ENCODE peak calls at places on chromosomes 1 and 21, in ten cellular contexts. One of them, this sample, is unnamed.

GRCh38 chr1:81351864-81352263 is 448.9 kb upstream of the ADGRL2 start:
- DNase-seq in left ventricle myocardium inferior: no peak
- DNase-seq in gastrocnemius medialis: no peak
- DNase-seq in CD8-positive, alpha-beta T cell: no peak
- DNase-seq in left lung: no peak
- DNase-seq in heart left ventricle: no peak
- DNase-seq in transverse colon: no peak
- DNase-seq in H1: no peak
- DNase-seq in A549: no peak
- DNase-seq in adrenal gland: no peak
- DNase-seq in this sample: no peak

GRCh38 chr1:21624577-21625389 is 44.4 kb downstream of the RAP1GAP start:
- DNase-seq in left ventricle myocardium inferior: no peak
- DNase-seq in gastrocnemius medialis: no peak
- DNase-seq in CD8-positive, alpha-beta T cell: no peak
- DNase-seq in left lung: no peak
- DNase-seq in heart left ventricle: no peak
- DNase-seq in transverse colon: no peak
- DNase-seq in H1: no peak
- DNase-seq in A549: no peak
- DNase-seq in adrenal gland: no peak
- DNase-seq in this sample: no peak

GRCh38 chr1:59290173-59290954 is 6.5 kb upstream of the FGGY start:
- DNase-seq in left ventricle myocardium inferior: no peak
- DNase-seq in gastrocnemius medialis: peak
- DNase-seq in CD8-positive, alpha-beta T cell: no peak
- DNase-seq in left lung: peak
- DNase-seq in heart left ventricle: no peak
- DNase-seq in transverse colon: peak
- DNase-seq in H1: peak
- DNase-seq in A549: peak
- DNase-seq in adrenal gland: peak
- DNase-seq in this sample: no peak

GRCh38 chr1:116962976-116963639 is 38.5 kb upstream of the CD101 start:
- DNase-seq in left ventricle myocardium inferior: no peak
- DNase-seq in gastrocnemius medialis: no peak
- DNase-seq in CD8-positive, alpha-beta T cell: no peak
- DNase-seq in left lung: no peak
- DNase-seq in heart left ventricle: no peak
- DNase-seq in transverse colon: no peak
- DNase-seq in H1: no peak
- DNase-seq in A549: no peak
- DNase-seq in adrenal gland: no peak
- DNase-seq in this sample: no peak

GRCh38 chr1:53220171-53220961 is at the start of gene CZIB:
- DNase-seq in left ventricle myocardium inferior: peak
- DNase-seq in gastrocnemius medialis: peak
- DNase-seq in CD8-positive, alpha-beta T cell: peak
- DNase-seq in left lung: peak
- DNase-seq in heart left ventricle: peak
- DNase-seq in transverse colon: peak
- DNase-seq in H1: peak
- DNase-seq in A549: peak
- DNase-seq in adrenal gland: peak
- DNase-seq in this sample: peak

GRCh38 chr1:40831001-40831732 is 31.0 kb downstream of the CITED4 start:
- DNase-seq in left ventricle myocardium inferior: no peak
- DNase-seq in gastrocnemius medialis: no peak
- DNase-seq in CD8-positive, alpha-beta T cell: no peak
- DNase-seq in left lung: no peak
- DNase-seq in heart left ventricle: no peak
- DNase-seq in transverse colon: no peak
- DNase-seq in H1: no peak
- DNase-seq in A549: no peak
- DNase-seq in adrenal gland: no peak
- DNase-seq in this sample: no peak

GRCh38 chr1:233518344-233518743 is 95.6 kb upstream of the KCNK1 start:
- DNase-seq in left ventricle myocardium inferior: no peak
- DNase-seq in gastrocnemius medialis: no peak
- DNase-seq in CD8-positive, alpha-beta T cell: no peak
- DNase-seq in left lung: no peak
- DNase-seq in heart left ventricle: no peak
- DNase-seq in transverse colon: peak
- DNase-seq in H1: peak
- DNase-seq in A549: peak
- DNase-seq in adrenal gland: peak
- DNase-seq in this sample: no peak

GRCh38 chr1:230940848-230941247 is 37.8 kb downstream of the TTC13 start:
- DNase-seq in left ventricle myocardium inferior: no peak
- DNase-seq in gastrocnemius medialis: no peak
- DNase-seq in CD8-positive, alpha-beta T cell: no peak
- DNase-seq in left lung: no peak
- DNase-seq in heart left ventricle: no peak
- DNase-seq in transverse colon: no peak
- DNase-seq in H1: no peak
- DNase-seq in A549: no peak
- DNase-seq in adrenal gland: no peak
- DNase-seq in this sample: no peak

GRCh38 chr21:45130324-45130774 is 56.0 kb downstream of the ADARB1 start:
- DNase-seq in left ventricle myocardium inferior: no peak
- DNase-seq in gastrocnemius medialis: no peak
- DNase-seq in CD8-positive, alpha-beta T cell: no peak
- DNase-seq in left lung: no peak
- DNase-seq in heart left ventricle: no peak
- DNase-seq in transverse colon: no peak
- DNase-seq in H1: no peak
- DNase-seq in A549: peak
- DNase-seq in adrenal gland: peak
- DNase-seq in this sample: no peak

GRCh38 chr1:156485984-156486383 is 14.6 kb downstream of the MEF2D start:
- DNase-seq in left ventricle myocardium inferior: no peak
- DNase-seq in gastrocnemius medialis: no peak
- DNase-seq in CD8-positive, alpha-beta T cell: no peak
- DNase-seq in left lung: no peak
- DNase-seq in heart left ventricle: no peak
- DNase-seq in transverse colon: no peak
- DNase-seq in H1: no peak
- DNase-seq in A549: no peak
- DNase-seq in adrenal gland: no peak
- DNase-seq in this sample: no peak
- H3K27ac ChIP-seq in left ventricle myocardium inferior: peak
- H3K27ac ChIP-seq in gastrocnemius medialis: peak
- H3K27ac ChIP-seq in CD8-positive, alpha-beta T cell: no peak
- H3K27ac ChIP-seq in left lung: no peak
- H3K27ac ChIP-seq in heart left ventricle: no peak
- H3K27ac ChIP-seq in transverse colon: no peak
- H3K27ac ChIP-seq in H1: no peak
- H3K27ac ChIP-seq in A549: no peak
- H3K27ac ChIP-seq in adrenal gland: no peak
- H3K27ac ChIP-seq in this sample: peak

GRCh38 chr1:18289597-18289996 is 182.0 kb downstream of the IGSF21 start:
- DNase-seq in left ventricle myocardium inferior: no peak
- DNase-seq in gastrocnemius medialis: no peak
- DNase-seq in CD8-positive, alpha-beta T cell: no peak
- DNase-seq in left lung: no peak
- DNase-seq in heart left ventricle: no peak
- DNase-seq in transverse colon: no peak
- DNase-seq in H1: no peak
- DNase-seq in A549: no peak
- DNase-seq in adrenal gland: no peak
- DNase-seq in this sample: no peak
- TF ChIP-seq CTCF in left ventricle myocardium inferior: no peak
- TF ChIP-seq CTCF in gastrocnemius medialis: no peak
- TF ChIP-seq CTCF in CD8-positive, alpha-beta T cell: no peak
- TF ChIP-seq CTCF in left lung: no peak
- TF ChIP-seq CTCF in heart left ventricle: no peak
- TF ChIP-seq CTCF in transverse colon: no peak
- TF ChIP-seq CTCF in H1: peak
- TF ChIP-seq CTCF in A549: no peak
- TF ChIP-seq CTCF in adrenal gland: no peak
- TF ChIP-seq CTCF in this sample: no peak

GRCh38 chr1:243488459-243489163 is 232.8 kb downstream of the SDCCAG8 start:
- DNase-seq in left ventricle myocardium inferior: no peak
- DNase-seq in gastrocnemius medialis: no peak
- DNase-seq in CD8-positive, alpha-beta T cell: no peak
- DNase-seq in left lung: no peak
- DNase-seq in heart left ventricle: no peak
- DNase-seq in transverse colon: no peak
- DNase-seq in H1: no peak
- DNase-seq in A549: no peak
- DNase-seq in adrenal gland: no peak
- DNase-seq in this sample: no peak

GRCh38 chr1:243489164-243489527 is 233.3 kb downstream of the SDCCAG8 start:
- DNase-seq in left ventricle myocardium inferior: no peak
- DNase-seq in gastrocnemius medialis: no peak
- DNase-seq in CD8-positive, alpha-beta T cell: no peak
- DNase-seq in left lung: no peak
- DNase-seq in heart left ventricle: no peak
- DNase-seq in transverse colon: no peak
- DNase-seq in H1: no peak
- DNase-seq in A549: no peak
- DNase-seq in adrenal gland: no peak
- DNase-seq in this sample: no peak

GRCh38 chr1:243487036-243487648 is 231.3 kb downstream of the SDCCAG8 start:
- DNase-seq in left ventricle myocardium inferior: no peak
- DNase-seq in gastrocnemius medialis: no peak
- DNase-seq in CD8-positive, alpha-beta T cell: no peak
- DNase-seq in left lung: no peak
- DNase-seq in heart left ventricle: no peak
- DNase-seq in transverse colon: no peak
- DNase-seq in H1: no peak
- DNase-seq in A549: no peak
- DNase-seq in adrenal gland: no peak
- DNase-seq in this sample: no peak

GRCh38 chr1:243489681-243490080 is 233.8 kb downstream of the SDCCAG8 start:
- DNase-seq in left ventricle myocardium inferior: no peak
- DNase-seq in gastrocnemius medialis: no peak
- DNase-seq in CD8-positive, alpha-beta T cell: no peak
- DNase-seq in left lung: no peak
- DNase-seq in heart left ventricle: no peak
- DNase-seq in transverse colon: no peak
- DNase-seq in H1: no peak
- DNase-seq in A549: no peak
- DNase-seq in adrenal gland: no peak
- DNase-seq in this sample: no peak

DNA sequence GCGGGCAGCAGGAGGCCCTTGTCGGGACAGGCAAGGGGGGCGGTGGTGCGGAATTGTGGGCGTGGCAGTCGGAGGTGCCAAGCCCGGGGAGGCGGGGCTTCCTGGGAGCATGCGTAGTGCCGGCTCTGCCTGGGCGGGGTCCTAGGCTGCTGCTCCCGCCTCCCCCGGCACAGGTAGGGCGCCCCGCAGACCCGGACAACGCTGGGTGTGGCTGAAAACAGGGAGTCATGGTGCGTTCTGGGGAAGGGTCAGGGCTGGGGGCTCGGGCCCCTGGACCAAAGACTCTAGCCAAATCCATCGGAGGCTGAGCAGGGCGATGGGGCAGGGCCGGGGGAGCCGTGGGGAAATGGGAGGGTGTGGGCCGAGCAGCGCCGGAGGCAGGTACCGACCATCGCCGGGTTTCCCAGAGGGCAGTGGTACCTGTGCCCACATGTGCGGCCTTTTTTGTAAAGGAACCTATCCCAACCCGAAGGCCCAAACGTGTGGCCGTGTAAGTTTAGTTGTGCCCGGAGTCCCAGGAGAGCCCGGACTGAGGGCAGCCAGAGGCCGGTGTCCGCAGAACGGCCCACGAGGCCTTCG is 231.9 kb downstream of the SDCCAG8 start:
- DNase-seq in left ventricle myocardium inferior: no peak
- DNase-seq in gastrocnemius medialis: no peak
- DNase-seq in CD8-positive, alpha-beta T cell: no peak
- DNase-seq in left lung: no peak
- DNase-seq in heart left ventricle: no peak
- DNase-seq in transverse colon: no peak
- DNase-seq in H1: no peak
- DNase-seq in A549: peak
- DNase-seq in adrenal gland: no peak
- DNase-seq in this sample: no peak
- H3K4me3 ChIP-seq in left ventricle myocardium inferior: no peak
- H3K4me3 ChIP-seq in gastrocnemius medialis: no peak
- H3K4me3 ChIP-seq in CD8-positive, alpha-beta T cell: no peak
- H3K4me3 ChIP-seq in left lung: no peak
- H3K4me3 ChIP-seq in heart left ventricle: no peak
- H3K4me3 ChIP-seq in transverse colon: no peak
- H3K4me3 ChIP-seq in H1: no peak
- H3K4me3 ChIP-seq in A549: peak
- H3K4me3 ChIP-seq in adrenal gland: no peak
- H3K4me3 ChIP-seq in this sample: no peak

GRCh38 chr1:198162091-198162767 is 5.4 kb downstream of the NEK7 start:
- DNase-seq in left ventricle myocardium inferior: no peak
- DNase-seq in gastrocnemius medialis: no peak
- DNase-seq in CD8-positive, alpha-beta T cell: no peak
- DNase-seq in left lung: peak
- DNase-seq in heart left ventricle: peak
- DNase-seq in transverse colon: peak
- DNase-seq in H1: no peak
- DNase-seq in A549: no peak
- DNase-seq in adrenal gland: no peak
- DNase-seq in this sample: no peak
- H3K27ac ChIP-seq in left ventricle myocardium inferior: peak
- H3K27ac ChIP-seq in gastrocnemius medialis: no peak
- H3K27ac ChIP-seq in CD8-positive, alpha-beta T cell: no peak
- H3K27ac ChIP-seq in left lung: no peak
- H3K27ac ChIP-seq in heart left ventricle: no peak
- H3K27ac ChIP-seq in transverse colon: peak
- H3K27ac ChIP-seq in H1: no peak
- H3K27ac ChIP-seq in A549: no peak
- H3K27ac ChIP-seq in adrenal gland: peak
- H3K27ac ChIP-seq in this sample: no peak

GRCh38 chr1:115088871-115089442 is 346 bp downstream of the TSPAN2 start:
- DNase-seq in left ventricle myocardium inferior: no peak
- DNase-seq in gastrocnemius medialis: no peak
- DNase-seq in CD8-positive, alpha-beta T cell: no peak
- DNase-seq in left lung: no peak
- DNase-seq in heart left ventricle: no peak
- DNase-seq in transverse colon: no peak
- DNase-seq in H1: peak
- DNase-seq in A549: no peak
- DNase-seq in adrenal gland: no peak
- DNase-seq in this sample: no peak

GRCh38 chr1:115088115-115088794 is 1.0 kb downstream of the TSPAN2 start:
- DNase-seq in left ventricle myocardium inferior: no peak
- DNase-seq in gastrocnemius medialis: no peak
- DNase-seq in CD8-positive, alpha-beta T cell: no peak
- DNase-seq in left lung: no peak
- DNase-seq in heart left ventricle: no peak
- DNase-seq in transverse colon: no peak
- DNase-seq in H1: no peak
- DNase-seq in A549: no peak
- DNase-seq in adrenal gland: no peak
- DNase-seq in this sample: no peak

GRCh38 chr1:115090547-115090946 is 1.2 kb upstream of the TSPAN2 start:
- DNase-seq in left ventricle myocardium inferior: peak
- DNase-seq in gastrocnemius medialis: no peak
- DNase-seq in CD8-positive, alpha-beta T cell: no peak
- DNase-seq in left lung: no peak
- DNase-seq in heart left ventricle: peak
- DNase-seq in transverse colon: no peak
- DNase-seq in H1: no peak
- DNase-seq in A549: no peak
- DNase-seq in adrenal gland: no peak
- DNase-seq in this sample: no peak

GRCh38 chr1:115090956-115091355 is 1.7 kb upstream of the TSPAN2 start:
- DNase-seq in left ventricle myocardium inferior: no peak
- DNase-seq in gastrocnemius medialis: no peak
- DNase-seq in CD8-positive, alpha-beta T cell: no peak
- DNase-seq in left lung: no peak
- DNase-seq in heart left ventricle: no peak
- DNase-seq in transverse colon: no peak
- DNase-seq in H1: no peak
- DNase-seq in A549: no peak
- DNase-seq in adrenal gland: no peak
- DNase-seq in this sample: no peak

GRCh38 chr1:115089443-115090340 is at the start of gene TSPAN2:
- DNase-seq in left ventricle myocardium inferior: peak
- DNase-seq in gastrocnemius medialis: no peak
- DNase-seq in CD8-positive, alpha-beta T cell: peak
- DNase-seq in left lung: peak
- DNase-seq in heart left ventricle: peak
- DNase-seq in transverse colon: peak
- DNase-seq in H1: peak
- DNase-seq in A549: peak
- DNase-seq in adrenal gland: peak
- DNase-seq in this sample: no peak
- TF ChIP-seq CTCF in left ventricle myocardium inferior: peak
- TF ChIP-seq CTCF in gastrocnemius medialis: no peak
- TF ChIP-seq CTCF in CD8-positive, alpha-beta T cell: no peak
- TF ChIP-seq CTCF in left lung: no peak
- TF ChIP-seq CTCF in heart left ventricle: no peak
- TF ChIP-seq CTCF in transverse colon: no peak
- TF ChIP-seq CTCF in H1: peak
- TF ChIP-seq CTCF in A549: no peak
- TF ChIP-seq CTCF in adrenal gland: no peak
- TF ChIP-seq CTCF in this sample: no peak

This sample was measured in dorsolateral prefrontal cortex.